ENCODE peak calls at places on chromosome 20, in four cellular contexts. G is WTC11, Z is HepG2, W is GM12878. A is an unnamed sample.

GRCh38 chr20:48595495-48596475 is 232.0 kb downstream of the PREX1 start:
- DNase-seq in W (no peak), G (no peak), Z (no peak), A (no peak)

GRCh38 chr20:15842872-15843271 is 730.4 kb downstream of the KIF16B start:
- DNase-seq in G (no peak), W (no peak), Z (no peak), A (no peak)

GRCh38 chr20:49480236-49480635 is 2.2 kb downstream of the KCNB1 start:
- DNase-seq in W (no peak), G (no peak), Z (no peak), A (no peak)

GRCh38 chr20:59784365-59785117 is 148.9 kb downstream of the SYCP2 start:
- DNase-seq in Z (no peak), W (no peak), G (no peak), A (no peak)

GRCh38 chr20:10090588-10091166 is 55.9 kb downstream of the ANKEF1 start:
- DNase-seq in G (peak; percentile 39), W (no peak), Z (peak; percentile 63), A (peak; percentile 43)

GRCh38 chr20:50569864-50570836 is 60.0 kb downstream of the PTPN1 start:
- DNase-seq in G (peak; percentile 58), Z (peak; percentile 33), W (peak; percentile 68), A (peak; percentile 35)

GRCh38 chr20:824916-825315 is 8.6 kb upstream of the FAM110A start:
- DNase-seq in Z (no peak), W (no peak), G (no peak), A (no peak)

GRCh38 chr20:47857994-47858557 is 72.8 kb upstream of the SULF2 start:
- DNase-seq in W (no peak), Z (no peak), G (no peak), A (no peak)

GRCh38 chr20:5190444-5190843 is 63.6 kb downstream of the CDS2 start:
- DNase-seq in W (no peak), G (no peak), Z (no peak), A (no peak)

GRCh38 chr20:6769953-6770831 is 2.7 kb downstream of the BMP2 start:
- DNase-seq in Z (no peak), W (no peak), G (peak; percentile 53), A (no peak)

GRCh38 chr20:44522841-44523240 is 971 bp upstream of the SERINC3 start:
- DNase-seq in W (no peak), G (no peak), Z (no peak), A (no peak)

GRCh38 chr20:44527716-44528199 is 5.9 kb upstream of the SERINC3 start:
- DNase-seq in Z (peak; percentile 53), W (no peak), G (no peak), A (no peak)

GRCh38 chr20:44528309-44528708 is 6.4 kb upstream of the SERINC3 start:
- DNase-seq in W (no peak), G (no peak), Z (no peak), A (no peak)

GRCh38 chr20:44523746-44524145 is 1.9 kb upstream of the SERINC3 start:
- DNase-seq in G (no peak), W (no peak), Z (no peak), A (no peak)

DNA sequence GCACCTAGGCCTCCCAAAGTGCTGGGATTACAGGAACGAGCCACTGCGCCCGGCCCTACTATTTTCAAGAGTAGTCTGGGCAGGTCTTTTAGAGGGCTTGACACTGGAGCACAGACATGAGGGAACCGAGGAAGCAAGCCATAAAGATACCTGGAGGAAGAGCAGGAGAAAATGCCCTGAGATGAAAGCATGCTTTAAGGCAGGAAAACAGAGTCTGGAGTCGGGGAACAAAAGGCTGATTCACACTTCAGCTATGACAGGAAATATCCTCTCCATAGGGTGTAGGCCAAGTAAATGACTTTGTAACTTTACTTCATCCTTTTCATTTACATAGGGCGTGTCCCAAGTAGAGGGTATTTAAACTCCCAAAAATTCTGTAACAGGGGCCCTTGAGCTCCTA is 4.3 kb upstream of the SERINC3 start:
- DNase-seq in W (no peak), Z (peak; percentile 46), G (no peak), A (no peak)
- TF ChIP-seq TCF7 in W (no peak), Z (peak; percentile 13), G (no peak), A (no peak)

GRCh38 chr20:51595744-51596143 is 53.2 kb upstream of the NFATC2 start:
- DNase-seq in G (no peak), W (no peak), Z (no peak), A (no peak)

GRCh38 chr20:51596656-51597388 is 54.3 kb upstream of the NFATC2 start:
- DNase-seq in W (no peak), Z (no peak), G (no peak), A (no peak)

GRCh38 chr20:51593584-51593983 is 51.1 kb upstream of the NFATC2 start:
- DNase-seq in G (no peak), W (no peak), Z (no peak), A (no peak)

GRCh38 chr20:51594206-51594998 is 51.9 kb upstream of the NFATC2 start:
- DNase-seq in G (no peak), W (no peak), Z (no peak), A (no peak)

DNA sequence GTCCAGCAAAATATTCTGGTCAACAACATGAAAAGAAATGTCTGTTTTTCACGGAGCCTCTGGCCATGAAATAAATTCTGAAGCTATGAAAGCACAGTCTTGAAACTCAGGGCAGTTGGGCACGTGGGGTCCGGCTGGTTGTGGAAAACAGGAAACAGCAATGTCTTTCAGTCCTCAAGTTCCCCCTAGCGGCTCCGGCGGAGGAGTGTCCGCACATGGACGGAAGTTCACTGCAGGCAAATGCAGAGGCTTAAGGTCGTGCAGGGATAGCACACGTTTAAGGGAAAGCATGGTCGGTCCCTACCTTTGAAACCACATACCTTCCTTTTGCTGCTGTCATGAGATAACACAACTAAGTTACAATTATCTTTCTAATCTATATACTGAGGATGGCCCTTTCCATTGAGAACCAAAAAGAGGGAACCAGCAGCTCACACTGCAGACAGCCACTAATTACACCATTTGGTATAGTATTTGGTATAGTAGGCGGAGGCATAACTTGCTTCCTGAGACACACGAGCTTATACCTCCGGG is 52.5 kb upstream of the NFATC2 start:
- DNase-seq in W (peak; percentile 45), G (peak; percentile 84), Z (peak; percentile 88), A (peak; percentile 82)
- TF ChIP-seq TCF7 in W (no peak), G (no peak), Z (no peak), A (no peak)

GRCh38 chr20:36653456-36653855 is 7.5 kb upstream of the SLA2 start:
- DNase-seq in G (no peak), Z (no peak), W (no peak), A (no peak)

GRCh38 chr20:36654506-36654905 is 8.5 kb upstream of the SLA2 start:
- DNase-seq in Z (no peak), W (no peak), G (no peak), A (no peak)

GRCh38 chr20:36663026-36663425 is 17.0 kb upstream of the SLA2 start:
- DNase-seq in G (no peak), Z (no peak), W (no peak), A (no peak)

GRCh38 chr20:36656733-36657132 is 10.7 kb upstream of the SLA2 start:
- DNase-seq in W (no peak), Z (no peak), G (no peak), A (no peak)

DNA sequence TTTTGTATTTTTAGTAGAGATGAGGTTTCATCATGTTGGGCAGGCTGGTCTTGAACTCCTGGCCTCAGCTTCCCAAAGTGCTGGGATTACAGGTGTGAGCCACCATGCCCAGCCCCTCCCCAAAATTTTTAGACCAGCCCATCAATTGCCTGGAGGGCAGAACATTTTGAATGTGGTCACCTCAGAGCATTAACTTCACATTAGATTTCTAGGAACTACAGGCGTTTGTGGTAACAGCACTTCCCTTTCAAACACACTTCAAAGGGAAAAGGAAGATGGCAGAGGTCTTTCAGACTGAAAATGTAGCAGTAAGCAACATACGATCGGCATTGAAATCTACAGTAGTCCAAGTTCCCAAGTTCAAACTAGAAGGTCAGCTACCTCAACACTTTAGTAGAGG is 12.3 kb upstream of the SLA2 start:
- DNase-seq in G (no peak), Z (no peak), W (no peak), A (no peak)
- TF ChIP-seq TCF7 in G (no peak), Z (no peak), W (no peak), A (no peak)

DNA sequence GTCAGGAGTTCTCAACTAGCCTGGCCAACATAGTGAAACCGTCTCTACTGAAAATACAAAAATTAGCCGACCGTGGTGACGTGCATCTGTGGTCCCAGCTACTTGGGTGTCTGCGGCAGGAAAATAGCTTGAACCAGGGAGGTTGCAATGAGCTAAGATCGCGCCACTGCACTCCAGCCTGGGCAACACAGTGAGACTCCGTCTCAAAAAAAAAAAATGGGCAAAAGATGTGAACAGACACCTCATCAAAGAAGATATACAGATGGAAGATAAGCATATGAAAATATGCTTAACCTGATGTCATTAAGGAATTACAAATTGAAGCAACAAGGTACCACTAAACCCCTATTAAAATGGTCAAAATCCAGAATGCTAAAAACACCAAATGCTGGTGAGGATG is 9.2 kb upstream of the HSPA12B start:
- DNase-seq in W (no peak), Z (no peak), G (no peak), A (no peak)
- TF ChIP-seq TCF7 in W (no peak), Z (no peak), G (no peak), A (no peak)

GRCh38 chr20:41308726-41309413 is 8.7 kb downstream of the ZHX3 start:
- DNase-seq in W (no peak), G (no peak), Z (no peak), A (peak; percentile 59)

GRCh38 chr20:41307021-41307420 is 10.5 kb downstream of the ZHX3 start:
- DNase-seq in Z (no peak), G (no peak), W (no peak), A (no peak)

GRCh38 chr20:41306061-41306727 is 11.3 kb downstream of the ZHX3 start:
- DNase-seq in Z (no peak), W (peak; percentile 42), G (no peak), A (no peak)

GRCh38 chr20:41309817-41310216 is 7.7 kb downstream of the ZHX3 start:
- DNase-seq in G (no peak), W (no peak), Z (no peak), A (peak; percentile 29)

DNA sequence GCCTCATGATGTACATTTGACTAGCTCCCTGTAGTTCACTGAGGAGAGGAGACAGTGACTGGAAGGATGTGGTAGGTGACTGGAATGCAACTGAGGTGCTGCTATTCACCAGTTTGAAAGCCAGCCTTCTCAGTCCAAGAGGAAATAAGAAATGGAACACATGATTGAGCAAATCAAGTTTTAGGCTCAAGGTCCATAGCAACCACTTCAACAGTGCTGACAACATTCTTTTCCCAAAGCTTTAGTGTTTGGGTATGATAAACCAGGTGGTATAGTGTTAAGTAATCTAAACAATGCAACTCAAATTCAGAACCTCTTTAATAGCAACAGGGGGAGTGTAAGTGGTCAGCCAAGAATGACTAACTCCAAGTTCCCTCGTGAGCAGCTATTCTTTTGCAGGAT is 9.2 kb downstream of the ZHX3 start:
- DNase-seq in W (no peak), Z (peak; percentile 69), G (no peak), A (peak; percentile 17)
- TF ChIP-seq TCF7 in W (no peak), Z (no peak), G (no peak), A (no peak)

GRCh38 chr20:62048346-62048761 is 17.3 kb downstream of the TAF4 start:
- DNase-seq in Z (no peak), W (no peak), G (peak; percentile 7), A (no peak)

GRCh38 chr20:62046431-62046830 is 19.2 kb downstream of the TAF4 start:
- DNase-seq in Z (no peak), G (no peak), W (no peak), A (no peak)

GRCh38 chr20:62048821-62049291 is 16.8 kb downstream of the TAF4 start:
- DNase-seq in W (no peak), G (peak; percentile 7), Z (no peak), A (no peak)

GRCh38 chr20:62049342-62050165 is 16.1 kb downstream of the TAF4 start:
- DNase-seq in G (peak; percentile 8), Z (no peak), W (no peak), A (no peak)

GRCh38 chr20:62047666-62048345 is 17.9 kb downstream of the TAF4 start:
- DNase-seq in Z (no peak), W (no peak), G (peak; percentile 6), A (no peak)
- TF ChIP-seq TCF7 in Z (no peak), W (no peak), G (no peak), A (no peak)

GRCh38 chr20:31523361-31524283 is 9.4 kb downstream of the HM13 start:
- DNase-seq in Z (no peak), W (no peak), G (no peak), A (no peak)
- TF ChIP-seq TCF7 in Z (no peak), W (no peak), G (no peak), A (no peak)

A was measured in K562.